ENCODE peak calls at places on chromosomes 5 and 9, in six cellular contexts. B is GM12865, A is NCI-H345, E is right lobe of liver, N is AG10803, K is memory B cell. J is an unnamed sample.

GRCh38 chr5:157541452-157542118 is 34.0 kb downstream of the ADAM19 start:
- DNase-seq in B (peak; percentile 29), A (no peak), E (no peak), N (no peak), K (no peak), J (no peak)

GRCh38 chr5:172973931-172974330 is 9.6 kb upstream of the ATP6V0E1 start:
- DNase-seq in B (no peak), A (no peak), E (no peak), N (no peak), K (no peak), J (no peak)

GRCh38 chr5:176364765-176365662 is at the start of gene ARL10:
- DNase-seq in B (peak; percentile 51), A (peak; percentile 42), E (no peak), N (no peak), K (peak; percentile 53), J (peak; percentile 19)

GRCh38 chr5:27124590-27124989 is 86.2 kb upstream of the CDH9 start:
- DNase-seq in B (no peak), A (no peak), E (no peak), N (peak; percentile 9), K (no peak), J (no peak)

GRCh38 chr5:132471006-132471907 is 19.3 kb downstream of the IRF1 start:
- DNase-seq in B (no peak), A (peak; percentile 30), E (no peak), N (no peak), K (no peak), J (peak; percentile 62)

GRCh38 chr5:1769752-1770442 is 29.7 kb downstream of the MRPL36 start:
- DNase-seq in B (no peak), A (no peak), E (peak; percentile 32), N (no peak), K (no peak), J (no peak)

GRCh38 chr5:138874241-138874640 is 894 bp downstream of the LRRTM2 start:
- DNase-seq in B (no peak), A (no peak), E (no peak), N (peak; percentile 3), K (no peak), J (no peak)

GRCh38 chr5:123950701-123951100 is 438.7 kb downstream of the CSNK1G3 start:
- DNase-seq in B (no peak), A (no peak), E (no peak), N (no peak), K (no peak), J (no peak)

GRCh38 chr5:135332519-135333150 is 66.4 kb downstream of the MACROH2A1 start:
- DNase-seq in B (peak; percentile 44), A (peak; percentile 29), E (no peak), N (peak; percentile 68), K (no peak), J (peak; percentile 23)

GRCh38 chr5:139930406-139930805 is 112.7 kb downstream of the NRG2 start:
- DNase-seq in B (no peak), A (peak; percentile 83), E (no peak), N (no peak), K (no peak), J (no peak)

GRCh38 chr5:84682531-84682930 is 297.9 kb upstream of the EDIL3 start:
- DNase-seq in B (no peak), A (no peak), E (no peak), N (no peak), K (no peak), J (no peak)

GRCh38 chr9:27591093-27591492 is 17.8 kb upstream of the C9orf72 start:
- DNase-seq in B (no peak), A (no peak), E (no peak), N (peak; percentile 10), K (no peak), J (no peak)

GRCh38 chr5:35651002-35651756 is 33.5 kb downstream of the SPEF2 start:
- DNase-seq in B (peak; percentile 60), A (no peak), E (no peak), N (peak; percentile 65), K (no peak), J (peak; percentile 2)

GRCh38 chr9:26508897-26509296 is 383.7 kb downstream of the CAAP1 start:
- DNase-seq in B (no peak), A (no peak), E (no peak), N (no peak), K (no peak), J (no peak)

GRCh38 chr5:67878911-67879310 is 336.6 kb upstream of the PIK3R1 start:
- DNase-seq in B (no peak), A (no peak), E (no peak), N (no peak), K (no peak), J (no peak)

GRCh38 chr5:170623576-170624181 is 119.9 kb downstream of the KCNIP1 start:
- DNase-seq in B (peak; percentile 59), A (peak; percentile 34), E (no peak), N (peak; percentile 61), K (no peak), J (no peak)

GRCh38 chr5:31638286-31638685 is 645 bp upstream of the PDZD2 start:
- DNase-seq in B (no peak), A (no peak), E (no peak), N (no peak), K (no peak), J (no peak)

GRCh38 chr9:38682713-38683112 is 37.2 kb downstream of the FAM240B start:
- DNase-seq in B (no peak), A (no peak), E (no peak), N (peak; percentile 62), K (no peak), J (no peak)

GRCh38 chr5:71887680-71888079 is 168.6 kb downstream of the CARTPT start:
- DNase-seq in B (peak; percentile 86), A (peak; percentile 23), E (no peak), N (peak; percentile 85), K (no peak), J (no peak)

GRCh38 chr5:157575096-157575872 is at the start of gene ADAM19:
- DNase-seq in B (peak; percentile 61), A (peak; percentile 79), E (peak; percentile 66), N (peak; percentile 56), K (peak; percentile 55), J (peak; percentile 37)

GRCh38 chr5:62504129-62504528 is 74.5 kb upstream of the LRRC70 start:
- DNase-seq in B (no peak), A (no peak), E (no peak), N (no peak), K (no peak), J (no peak)

GRCh38 chr9:4417578-4418325 is 72.5 kb upstream of the SLC1A1 start:
- DNase-seq in B (no peak), A (no peak), E (no peak), N (peak; percentile 92), K (no peak), J (no peak)

GRCh38 chr9:136942112-136942880 is 2.2 kb downstream of the FBXW5 start:
- DNase-seq in B (no peak), A (no peak), E (peak; percentile 66), N (no peak), K (no peak), J (no peak)

GRCh38 chr9:97766610-97767009 is 69.5 kb upstream of the XPA start:
- DNase-seq in B (no peak), A (no peak), E (no peak), N (no peak), K (no peak), J (no peak)

GRCh38 chr9:37031081-37031480 is 3.0 kb downstream of the PAX5 start:
- DNase-seq in B (no peak), A (no peak), E (no peak), N (no peak), K (no peak), J (no peak)

GRCh38 chr5:154686490-154686889 is 68.7 kb upstream of the LARP1 start:
- DNase-seq in B (no peak), A (no peak), E (no peak), N (no peak), K (no peak), J (no peak)

GRCh38 chr5:155651-156410 is 35.5 kb upstream of the LRRC14B start:
- DNase-seq in B (no peak), A (no peak), E (no peak), N (no peak), K (no peak), J (no peak)

GRCh38 chr9:69145148-69145547 is 28.9 kb upstream of the TJP2 start:
- DNase-seq in B (no peak), A (no peak), E (no peak), N (peak; percentile 89), K (no peak), J (no peak)

GRCh38 chr9:129840024-129840423 is 4.8 kb downstream of the USP20 start:
- DNase-seq in B (no peak), A (peak; percentile 97), E (no peak), N (no peak), K (no peak), J (no peak)

GRCh38 chr9:78261403-78262001 is 25.6 kb downstream of the CEP78 start:
- DNase-seq in B (peak; percentile 35), A (peak; percentile 11), E (no peak), N (peak; percentile 52), K (no peak), J (peak; percentile 13)

GRCh38 chr9:16385590-16386578 is 484.6 kb downstream of the BNC2 start:
- DNase-seq in B (no peak), A (no peak), E (no peak), N (peak; percentile 85), K (no peak), J (no peak)

GRCh38 chr5:102801375-102801774 is 46.3 kb downstream of the PAM start:
- DNase-seq in B (no peak), A (no peak), E (no peak), N (no peak), K (no peak), J (no peak)

GRCh38 chr9:36991516-36992134 is 42.4 kb downstream of the PAX5 start:
- DNase-seq in B (peak; percentile 78), A (peak; percentile 27), E (no peak), N (no peak), K (no peak), J (peak; percentile 11)

GRCh38 chr5:171682801-171683200 is 102.8 kb upstream of the SMIM23 start:
- DNase-seq in B (no peak), A (no peak), E (no peak), N (no peak), K (no peak), J (no peak)